ENCODE peak calls at places on chromosomes 16 and 17, in six cellular contexts. R is HCT116, M is A549, P is K562, I is GM12878, D is HepG2. Z is an unnamed sample.

GRCh38 chr17:1888741-1889140 is 58.9 kb downstream of the RPA1 start:
- DNase-seq in M (no peak), D (no peak), P (no peak), I (no peak), R (no peak), Z (no peak)

GRCh38 chr16:12208341-12209035 is 232.0 kb downstream of the SNX29 start:
- DNase-seq in D (no peak), M (no peak), P (no peak), I (no peak), R (no peak), Z (no peak)

GRCh38 chr17:48722201-48722907 is at the start of gene PRAC1:
- DNase-seq in P (no peak), R (no peak), M (no peak), D (no peak), I (no peak), Z (no peak)

GRCh38 chr17:65952586-65952985 is 239.3 kb downstream of the CEP112 start:
- DNase-seq in M (no peak), D (no peak), I (no peak), P (no peak), R (no peak), Z (no peak)

GRCh38 chr17:82443465-82444283 is 6.9 kb downstream of the CYBC1 start:
- DNase-seq in D (no peak), I (no peak), P (no peak), M (no peak), R (no peak), Z (no peak)

GRCh38 chr17:63647936-63648335 is 25.7 kb downstream of the MAP3K3 start:
- DNase-seq in M (no peak), I (no peak), R (no peak), P (no peak), D (no peak), Z (no peak)

GRCh38 chr17:15744885-15745284 is 12.8 kb downstream of the TBC1D26 start:
- DNase-seq in P (no peak), R (no peak), M (no peak), D (no peak), I (no peak), Z (peak)

GRCh38 chr17:35515027-35515426 is 22.5 kb downstream of the SLFN12L start:
- DNase-seq in R (no peak), D (no peak), P (no peak), M (no peak), I (no peak), Z (no peak)

GRCh38 chr16:12617401-12617819 is 186.3 kb downstream of the CPPED1 start:
- DNase-seq in R (no peak), I (no peak), P (no peak), M (no peak), D (no peak), Z (no peak)

GRCh38 chr17:7070712-7071111 is 9.3 kb downstream of the CLEC10A start:
- DNase-seq in M (no peak), D (no peak), I (no peak), R (no peak), P (no peak), Z (no peak)

GRCh38 chr17:32552280-32552679 is 65.5 kb downstream of the CDK5R1 start:
- DNase-seq in M (no peak), P (no peak), D (no peak), I (no peak), R (no peak), Z (no peak)

GRCh38 chr16:50299508-50300105 is 33.3 kb downstream of the ADCY7 start:
- DNase-seq in R (no peak), M (no peak), D (no peak), I (no peak), P (no peak), Z (peak)

GRCh38 chr17:55177159-55177913 is 87.4 kb upstream of the HLF start:
- DNase-seq in P (no peak), I (no peak), D (peak), M (peak), R (no peak), Z (no peak)

GRCh38 chr17:51818777-51819176 is 339.7 kb downstream of the CA10 start:
- DNase-seq in D (no peak), I (no peak), P (no peak), M (no peak), R (no peak), Z (no peak)

GRCh38 chr16:69188716-69189115 is 1.8 kb downstream of the SNTB2 start:
- DNase-seq in D (no peak), M (no peak), R (no peak), P (no peak), I (no peak), Z (no peak)

GRCh38 chr17:6413073-6413472 is 21.8 kb downstream of the AIPL1 start:
- DNase-seq in R (peak), M (peak), I (no peak), D (peak), P (peak), Z (peak)

GRCh38 chr17:46822388-46822921 is 4.0 kb upstream of the WNT3 start:
- DNase-seq in P (peak), D (no peak), M (no peak), I (no peak), R (peak), Z (no peak)

GRCh38 chr17:77369544-77369971 is 228.8 kb downstream of the SEC14L1 start:
- DNase-seq in P (no peak), R (no peak), I (no peak), D (no peak), M (no peak), Z (no peak)

GRCh38 chr17:78957076-78957475 is 22.6 kb downstream of the LGALS3BP start:
- DNase-seq in D (no peak), I (no peak), P (no peak), R (no peak), M (peak), Z (no peak)

GRCh38 chr17:57255182-57255775 is 1.0 kb upstream of the MSI2 start:
- DNase-seq in P (no peak), I (no peak), R (no peak), D (no peak), M (no peak), Z (no peak)

GRCh38 chr16:177394-177822 is 928 bp downstream of the HBA1 start:
- DNase-seq in I (no peak), R (no peak), M (no peak), P (no peak), D (no peak), Z (peak)

GRCh38 chr17:56325561-56325960 is 172.3 kb downstream of the ANKFN1 start:
- DNase-seq in R (no peak), M (no peak), P (no peak), D (no peak), I (no peak), Z (no peak)

GRCh38 chr17:62688398-62689140 is 61.1 kb downstream of the MRC2 start:
- DNase-seq in P (no peak), I (no peak), R (no peak), M (no peak), D (no peak), Z (no peak)

GRCh38 chr16:14007460-14007859 is 63.7 kb upstream of the MRTFB start:
- DNase-seq in M (peak), P (no peak), D (no peak), R (no peak), I (peak), Z (no peak)

GRCh38 chr17:62119373-62119772 is 54.3 kb upstream of the MED13 start:
- DNase-seq in R (no peak), D (no peak), M (no peak), I (no peak), P (no peak), Z (peak)

GRCh38 chr16:88941933-88942909 is 34.8 kb downstream of the CBFA2T3 start:
- DNase-seq in D (no peak), P (no peak), M (peak), R (peak), I (no peak), Z (peak)

GRCh38 chr17:82103588-82104451 is 5.8 kb upstream of the FASN start:
- DNase-seq in I (no peak), R (no peak), P (peak), D (peak), M (no peak), Z (no peak)

GRCh38 chr16:15966420-15967222 is 17.2 kb downstream of the ABCC1 start:
- DNase-seq in M (peak), D (no peak), I (no peak), P (no peak), R (peak), Z (peak)

GRCh38 chr17:15406081-15406480 is 61.3 kb downstream of the CDRT4 start:
- DNase-seq in M (no peak), R (no peak), P (no peak), I (no peak), D (no peak), Z (no peak)

GRCh38 chr16:56608043-56608875 is at the start of gene MT2A:
- DNase-seq in P (peak), D (peak), I (no peak), R (peak), M (peak), Z (peak)

GRCh38 chr16:54135361-54136275 is 151.0 kb downstream of the IRX3 start:
- DNase-seq in D (no peak), I (no peak), M (peak), R (no peak), P (no peak), Z (no peak)

GRCh38 chr16:87465306-87465705 is 27.5 kb downstream of the ZCCHC14 start:
- DNase-seq in D (peak), I (no peak), M (no peak), P (peak), R (no peak), Z (peak)

GRCh38 chr17:33934696-33935095 is 320.4 kb upstream of the CCL2 start:
- DNase-seq in D (no peak), M (no peak), P (no peak), R (no peak), I (no peak), Z (no peak)

GRCh38 chr17:28130455-28130854 is 88.0 kb downstream of the NLK start:
- DNase-seq in M (no peak), D (no peak), I (no peak), R (no peak), P (no peak), Z (no peak)

GRCh38 chr17:41667280-41668008 is 21.2 kb upstream of the EIF1 start:
- DNase-seq in M (no peak), I (no peak), R (no peak), D (no peak), P (no peak), Z (no peak)
- TF ChIP-seq RAD21 in M (no peak), I (no peak), R (no peak), D (no peak), P (no peak), Z (no peak)

GRCh38 chr17:74125160-74125559 is 78.3 kb upstream of the RPL38 start:
- DNase-seq in I (no peak), R (no peak), M (no peak), P (no peak), D (no peak), Z (peak)
- TF ChIP-seq REST in I (no peak), R (no peak), M (no peak), P (no peak), D (no peak), Z (no peak)

GRCh38 chr16:85304337-85304736 is 192.1 kb upstream of the CIBAR2 start:
- DNase-seq in D (no peak), P (no peak), M (no peak), R (no peak), I (no peak), Z (no peak)

GRCh38 chr16:85303354-85303883 is 191.1 kb upstream of the CIBAR2 start:
- DNase-seq in M (peak), I (no peak), R (peak), D (peak), P (peak), Z (peak)

GRCh38 chr16:85301171-85301690 is 189.0 kb upstream of the CIBAR2 start:
- DNase-seq in I (no peak), D (no peak), R (no peak), P (no peak), M (no peak), Z (peak)

GRCh38 chr16:85302018-85302847 is 190.0 kb upstream of the CIBAR2 start:
- DNase-seq in I (no peak), P (peak), D (no peak), M (no peak), R (peak), Z (no peak)

DNA sequence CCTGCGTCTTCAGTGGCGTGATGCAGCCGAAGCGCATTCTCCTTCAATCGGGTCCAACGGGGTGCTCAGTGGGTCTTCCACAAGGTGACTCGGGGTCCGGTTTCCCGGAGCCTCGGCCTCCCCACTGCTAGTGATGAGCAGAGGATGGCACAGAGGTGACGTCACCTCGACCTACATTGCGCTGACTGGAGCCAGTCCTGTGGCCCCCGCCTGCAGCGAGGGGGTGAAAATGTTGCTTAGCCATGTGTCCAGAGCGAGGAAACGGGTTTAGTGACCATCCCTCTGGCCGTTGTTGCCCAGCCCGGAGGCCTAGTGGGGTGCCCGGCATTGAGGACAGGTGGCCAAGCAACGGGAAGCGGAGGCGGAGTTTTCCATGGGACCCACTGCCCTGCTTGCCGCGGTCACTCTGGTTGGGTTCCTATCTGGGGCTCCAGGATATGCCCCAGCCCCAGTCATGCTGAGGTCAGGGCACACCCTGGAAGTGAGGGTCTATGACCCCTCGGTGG is 190.6 kb upstream of the CIBAR2 start:
- DNase-seq in D (no peak), P (no peak), I (no peak), M (no peak), R (no peak), Z (no peak)
- TF ChIP-seq RAD21 in D (no peak), P (no peak), I (no peak), M (no peak), R (no peak), Z (no peak)

DNA sequence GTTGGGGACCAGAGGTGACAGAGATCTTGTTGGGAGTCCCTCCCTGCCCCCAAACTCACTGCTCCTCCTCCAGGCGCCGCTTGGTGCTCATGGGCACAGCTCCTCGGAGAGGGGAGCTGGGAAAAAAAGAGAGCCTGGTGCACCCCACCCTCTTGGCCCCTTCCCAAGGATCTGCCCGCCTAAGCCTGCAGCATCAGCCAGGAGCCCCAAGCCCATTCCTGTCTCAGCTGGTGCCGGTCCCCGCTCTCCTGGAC is 400 bp downstream of the HCFC1R1 start:
- DNase-seq in P (no peak), R (peak), M (no peak), D (no peak), I (no peak), Z (no peak)
- TF ChIP-seq REST in P (no peak), R (no peak), M (peak), D (no peak), I (no peak), Z (no peak)

GRCh38 chr16:74623846-74624245 is 16.9 kb upstream of the GLG1 start:
- DNase-seq in D (no peak), M (no peak), R (no peak), I (no peak), P (no peak), Z (no peak)

GRCh38 chr16:74625500-74626350 is 18.8 kb upstream of the GLG1 start:
- DNase-seq in R (no peak), I (no peak), M (no peak), D (no peak), P (no peak), Z (no peak)

GRCh38 chr16:74623214-74623842 is 16.4 kb upstream of the GLG1 start:
- DNase-seq in I (no peak), D (peak), P (peak), R (no peak), M (peak), Z (peak)

GRCh38 chr16:74626741-74627416 is 20.0 kb upstream of the GLG1 start:
- DNase-seq in M (no peak), R (no peak), D (no peak), P (no peak), I (no peak), Z (no peak)

DNA sequence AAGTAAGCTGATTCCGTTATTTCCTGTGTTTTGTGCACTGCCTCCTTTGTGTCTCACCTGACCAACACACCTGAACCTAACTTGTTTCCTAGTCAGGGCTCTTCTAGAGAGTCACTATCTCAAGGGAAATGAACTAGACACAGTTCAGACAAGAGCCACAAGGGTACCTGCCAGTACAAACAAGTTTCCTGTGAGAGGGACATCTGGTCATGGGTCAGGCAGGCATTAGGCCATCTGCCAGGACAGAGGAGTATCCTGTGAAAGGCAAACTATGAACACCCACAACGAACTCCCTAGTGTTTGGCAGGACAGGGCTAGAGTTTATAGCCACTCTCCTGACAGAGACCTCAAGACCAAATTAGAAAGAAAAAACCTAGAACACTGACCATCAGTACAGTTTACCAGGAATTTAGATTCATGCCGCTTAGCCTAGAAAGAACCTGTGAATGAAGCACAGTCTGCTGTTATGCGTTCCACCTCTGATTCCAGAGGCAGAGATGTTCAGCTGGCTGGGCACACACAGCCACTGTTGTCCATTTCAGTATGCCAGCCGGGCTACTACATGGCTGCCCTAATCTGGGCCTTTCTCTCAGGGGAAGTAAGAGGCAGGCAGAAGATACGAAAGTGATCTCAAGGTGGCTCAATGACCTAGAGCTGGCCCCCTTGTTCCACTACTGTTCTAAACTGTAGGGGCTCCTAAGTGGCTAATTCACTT is 20.7 kb upstream of the GLG1 start:
- DNase-seq in R (no peak), P (no peak), I (no peak), D (no peak), M (no peak), Z (no peak)
- TF ChIP-seq RAD21 in R (no peak), P (no peak), I (no peak), D (no peak), M (no peak), Z (no peak)

GRCh38 chr17:4130715-4131114 is 12.1 kb downstream of the ZZEF1 start:
- DNase-seq in P (peak), D (no peak), I (no peak), M (no peak), R (no peak), Z (no peak)
- TF ChIP-seq REST in P (no peak), D (no peak), I (no peak), M (no peak), R (no peak), Z (no peak)

Z was measured in SK-N-SH.